ENCODE peak calls at places on chromosomes 12 and 14, in four cellular contexts. U, R, F and W are unnamed samples.

GRCh38 chr12:28083816-28084678 is 106.2 kb upstream of the CCDC91 start:
- DNase-seq in U (no peak), R (no peak), F (no peak), W (no peak)

GRCh38 chr14:74302634-74303569 is at the start of gene ABCD4:
- DNase-seq in U (peak; percentile 85), R (peak; percentile 94), F (peak; percentile 87), W (peak; percentile 59)

GRCh38 chr14:100914597-100915021 is 11.1 kb upstream of the RTL1 start:
- DNase-seq in U (no peak), R (no peak), F (peak; percentile 59), W (no peak)

GRCh38 chr14:93946506-93947170 is 19.5 kb downstream of the FAM181A start:
- DNase-seq in U (no peak), R (no peak), F (peak; percentile 28), W (no peak)

GRCh38 chr14:40452674-40453073 is 1020.4 kb upstream of the FBXO33 start:
- DNase-seq in U (no peak), R (no peak), F (no peak), W (no peak)

GRCh38 chr12:43099691-43100163 is 452.3 kb downstream of the ADAMTS20 start:
- DNase-seq in U (no peak), R (no peak), F (peak; percentile 1), W (no peak)

GRCh38 chr14:51566831-51567582 is 84.7 kb upstream of the FRMD6 start:
- DNase-seq in U (no peak), R (no peak), F (no peak), W (no peak)

GRCh38 chr14:58238252-58239247 is 6.1 kb upstream of the PSMA3 start:
- DNase-seq in U (no peak), R (no peak), F (no peak), W (no peak)

GRCh38 chr12:27845187-27845586 is 65.2 kb upstream of the MANSC4 start:
- DNase-seq in U (no peak), R (no peak), F (no peak), W (no peak)

GRCh38 chr14:54329082-54329695 is 67.6 kb upstream of the CDKN3 start:
- DNase-seq in U (peak; percentile 60), R (no peak), F (peak; percentile 61), W (no peak)

GRCh38 chr14:101225116-101225728 is 321.7 kb upstream of the RTL1 start:
- DNase-seq in U (no peak), R (no peak), F (no peak), W (no peak)

GRCh38 chr14:22394616-22395015 is 194.4 kb downstream of the DAD1 start:
- DNase-seq in U (no peak), R (no peak), F (no peak), W (no peak)

GRCh38 chr14:22391908-22392307 is 197.1 kb downstream of the DAD1 start:
- DNase-seq in U (peak; percentile 47), R (peak; percentile 34), F (peak; percentile 65), W (peak; percentile 68)

GRCh38 chr14:103007555-103007954 is 49.8 kb downstream of the CDC42BPB start:
- DNase-seq in U (no peak), R (no peak), F (no peak), W (no peak)

GRCh38 chr14:103803661-103804060 is 43.7 kb downstream of the PPP1R13B start:
- DNase-seq in U (no peak), R (no peak), F (peak; percentile 40), W (no peak)

GRCh38 chr14:32561520-32561919 is 232.4 kb downstream of the AKAP6 start:
- DNase-seq in U (no peak), R (no peak), F (peak; percentile 50), W (no peak)

GRCh38 chr14:33414041-33414440 is 475.4 kb downstream of the NPAS3 start:
- DNase-seq in U (no peak), R (no peak), F (no peak), W (peak; percentile 3)

GRCh38 chr14:23171251-23171975 is 12.0 kb downstream of the SLC7A8 start:
- DNase-seq in U (no peak), R (no peak), F (no peak), W (no peak)

GRCh38 chr14:100803694-100804075 is 22.2 kb upstream of the MEG3 start:
- DNase-seq in U (no peak), R (no peak), F (no peak), W (no peak)

GRCh38 chr14:53016491-53016890 is 65.6 kb upstream of the FERMT2 start:
- DNase-seq in U (no peak), R (no peak), F (peak; percentile 68), W (no peak)

GRCh38 chr12:123602651-123603195 is 824 bp downstream of the DDX55 start:
- DNase-seq in U (no peak), R (no peak), F (no peak), W (no peak)

GRCh38 chr12:31106101-31106803 is 32.6 kb downstream of the DDX11 start:
- DNase-seq in U (no peak), R (no peak), F (no peak), W (no peak)

GRCh38 chr14:94123296-94123695 is 6.1 kb downstream of the IFI27L2 start:
- DNase-seq in U (no peak), R (no peak), F (no peak), W (no peak)

GRCh38 chr14:37585971-37586759 is 8.9 kb downstream of the FOXA1 start:
- DNase-seq in U (no peak), R (no peak), F (no peak), W (no peak)
- TF ChIP-seq RCOR1 in U (no peak), R (no peak), F (no peak), W (no peak)

GRCh38 chr12:109588461-109589239 is 15.1 kb downstream of the MVK start:
- DNase-seq in U (no peak), R (no peak), F (no peak), W (no peak)
- TF ChIP-seq RCOR1 in U (no peak), R (no peak), F (no peak), W (no peak)

GRCh38 chr14:96297000-96297399 is 41.0 kb downstream of the BDKRB1 start:
- DNase-seq in U (no peak), R (peak; percentile 31), F (peak; percentile 31), W (no peak)
- TF ChIP-seq RCOR1 in U (no peak), R (no peak), F (no peak), W (no peak)

DNA sequence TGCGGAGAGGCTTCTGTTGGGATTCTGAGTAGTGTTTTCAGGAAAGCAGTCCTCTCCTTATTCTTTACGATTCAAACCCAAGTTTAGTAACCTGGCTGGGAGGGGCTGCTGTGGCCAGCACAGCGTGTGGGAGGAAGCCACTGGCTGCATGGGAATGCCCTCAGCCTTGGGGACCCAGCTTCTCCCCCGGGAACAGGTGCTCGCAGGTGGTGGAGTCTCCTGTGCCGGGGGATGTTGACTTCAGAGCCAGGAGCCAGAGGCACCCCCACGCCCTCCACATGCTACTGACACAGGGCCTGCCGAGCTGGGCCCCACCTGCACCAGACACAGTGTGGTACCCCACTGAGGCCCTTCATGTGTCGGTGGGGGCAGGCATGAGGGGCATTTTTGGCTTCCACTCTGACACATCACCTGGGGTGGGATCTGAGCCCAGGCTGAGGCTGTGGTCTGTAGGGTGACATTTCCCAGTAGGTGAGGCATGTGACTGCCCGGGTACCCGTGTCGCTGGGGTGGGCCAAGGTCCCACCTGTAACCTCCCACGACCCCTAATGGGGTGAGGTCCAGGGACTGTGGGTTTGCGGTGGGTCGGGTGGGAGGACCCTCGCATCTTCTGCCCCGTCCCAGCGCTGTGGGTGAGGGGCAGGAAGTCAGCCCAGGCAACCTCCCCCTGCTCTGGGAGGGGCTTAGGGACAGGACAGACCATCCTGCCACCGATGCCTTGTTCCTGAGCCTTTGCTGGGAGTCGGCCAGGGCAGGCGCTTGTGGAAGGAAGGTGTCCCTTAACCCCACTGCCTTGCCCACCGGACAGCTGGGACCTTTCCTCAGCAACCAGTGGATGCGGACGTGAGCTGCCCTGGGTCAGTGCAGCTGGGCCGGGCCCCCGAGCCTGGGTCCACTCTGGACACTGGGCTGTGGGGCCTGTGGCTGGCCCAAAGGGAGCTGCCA is 26.5 kb downstream of the MTA1 start:
- DNase-seq in U (no peak), R (no peak), F (no peak), W (no peak)
- TF ChIP-seq RCOR1 in U (no peak), R (no peak), F (no peak), W (no peak)

GRCh38 chr14:30655658-30656057 is 33.5 kb downstream of the SCFD1 start:
- DNase-seq in U (no peak), R (no peak), F (no peak), W (no peak)

GRCh38 chr14:30657050-30657449 is 34.9 kb downstream of the SCFD1 start:
- DNase-seq in U (no peak), R (no peak), F (no peak), W (no peak)

GRCh38 chr14:30657606-30658163 is 35.6 kb downstream of the SCFD1 start:
- DNase-seq in U (peak; percentile 3), R (no peak), F (peak; percentile 7), W (no peak)

GRCh38 chr14:30655124-30655523 is 33.0 kb downstream of the SCFD1 start:
- DNase-seq in U (no peak), R (no peak), F (peak; percentile 55), W (no peak)

GRCh38 chr14:30656190-30656632 is 34.1 kb downstream of the SCFD1 start:
- DNase-seq in U (peak; percentile 21), R (peak; percentile 18), F (peak; percentile 26), W (peak; percentile 4)
- TF ChIP-seq RCOR1 in U (no peak), R (no peak), F (no peak), W (no peak)

DNA sequence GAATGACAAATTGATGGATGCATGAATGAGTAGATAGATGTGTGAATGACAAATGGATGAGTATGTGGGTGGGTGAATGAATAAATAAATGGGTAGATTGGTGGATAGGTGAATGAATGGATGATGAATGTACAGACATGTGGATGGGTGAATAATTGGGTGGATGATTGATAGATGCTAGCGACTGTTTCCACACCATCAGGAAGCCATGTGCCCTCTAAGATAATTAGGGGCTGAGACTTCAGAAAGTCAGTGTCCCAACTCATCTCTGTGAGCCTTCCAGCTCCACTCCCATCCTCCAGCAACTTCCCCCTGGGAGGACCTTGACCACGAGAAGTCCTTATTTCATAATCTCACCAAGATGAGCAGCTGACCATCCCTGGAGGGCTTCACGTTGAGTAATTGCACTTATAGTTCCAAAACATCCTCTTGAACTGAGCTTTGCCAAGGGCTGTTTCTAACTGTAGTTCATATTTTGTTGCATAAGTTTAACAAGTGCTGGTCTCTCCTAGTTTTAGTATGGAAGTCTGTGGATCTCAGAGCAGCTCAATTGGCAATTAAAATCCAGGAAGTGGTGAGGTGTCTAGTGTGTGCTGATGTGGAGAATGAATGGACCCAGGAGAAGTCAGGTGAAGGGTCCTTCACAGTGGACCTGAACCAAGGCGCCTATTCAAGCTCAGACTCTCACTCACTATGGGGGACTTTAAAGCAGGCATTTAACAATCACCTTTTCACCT is 295.8 kb downstream of the ADGRD1 start:
- DNase-seq in U (no peak), R (no peak), F (no peak), W (no peak)
- TF ChIP-seq RCOR1 in U (no peak), R (no peak), F (no peak), W (no peak)

DNA sequence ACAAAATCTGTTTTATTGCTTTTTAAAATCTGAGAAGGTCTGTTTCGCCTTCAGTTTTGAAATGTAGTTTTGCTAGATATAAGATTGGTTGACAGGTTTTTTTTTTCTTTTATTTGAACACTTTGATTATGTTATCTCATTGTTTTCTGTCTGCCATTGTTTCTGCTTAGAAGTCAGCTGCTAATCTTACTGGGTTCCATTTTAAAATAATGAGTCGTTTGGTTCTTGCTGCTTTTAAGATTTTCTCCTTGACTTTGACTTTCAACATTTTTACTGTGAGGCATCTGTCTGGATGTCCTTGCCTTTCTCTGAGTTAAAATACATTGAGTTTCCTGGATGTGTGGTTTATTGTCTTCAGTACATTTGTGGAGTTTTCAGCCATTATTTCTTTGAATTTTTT is 56.7 kb downstream of the ADIPOR2 start:
- DNase-seq in U (no peak), R (no peak), F (no peak), W (no peak)
- TF ChIP-seq RCOR1 in U (no peak), R (no peak), F (no peak), W (no peak)